ENCODE peak calls at places on chromosomes 6 and 20, in ten cellular contexts. One of them, this sample, is unnamed.

GRCh38 chr6:41199427-41200246 is 1.3 kb downstream of the TREML2 start:
- DNase-seq in uterus: no peak
- DNase-seq in NCI-H2029: no peak
- DNase-seq in activated CD8-positive, alpha-beta T cell treated with anti-CD3 and anti-CD28 coated beads for 36 hours: peak
- DNase-seq in anterior cingulate cortex: no peak
- DNase-seq in endodermal cell: no peak
- DNase-seq in NCI-H1105: no peak
- DNase-seq in H4: no peak
- DNase-seq in iPS-NIHi11: no peak
- DNase-seq in EL: no peak
- DNase-seq in this sample: no peak

GRCh38 chr6:35370799-35371493 is 28.6 kb downstream of the PPARD start:
- DNase-seq in uterus: no peak
- DNase-seq in NCI-H2029: no peak
- DNase-seq in activated CD8-positive, alpha-beta T cell treated with anti-CD3 and anti-CD28 coated beads for 36 hours: no peak
- DNase-seq in anterior cingulate cortex: peak
- DNase-seq in endodermal cell: no peak
- DNase-seq in NCI-H1105: no peak
- DNase-seq in H4: peak
- DNase-seq in iPS-NIHi11: no peak
- DNase-seq in EL: no peak
- DNase-seq in this sample: no peak

GRCh38 chr6:39684790-39685485 is 40.3 kb downstream of the KIF6 start:
- DNase-seq in uterus: no peak
- DNase-seq in NCI-H2029: no peak
- DNase-seq in activated CD8-positive, alpha-beta T cell treated with anti-CD3 and anti-CD28 coated beads for 36 hours: no peak
- DNase-seq in anterior cingulate cortex: no peak
- DNase-seq in endodermal cell: no peak
- DNase-seq in NCI-H1105: no peak
- DNase-seq in H4: peak
- DNase-seq in iPS-NIHi11: peak
- DNase-seq in EL: peak
- DNase-seq in this sample: no peak

GRCh38 chr6:169098136-169098535 is 155.5 kb downstream of the THBS2 start:
- DNase-seq in uterus: no peak
- DNase-seq in NCI-H2029: no peak
- DNase-seq in activated CD8-positive, alpha-beta T cell treated with anti-CD3 and anti-CD28 coated beads for 36 hours: no peak
- DNase-seq in anterior cingulate cortex: no peak
- DNase-seq in endodermal cell: no peak
- DNase-seq in NCI-H1105: no peak
- DNase-seq in H4: no peak
- DNase-seq in iPS-NIHi11: no peak
- DNase-seq in EL: no peak
- DNase-seq in this sample: no peak

GRCh38 chr6:29919506-29919905 is 22.8 kb upstream of the HLA-A start:
- DNase-seq in uterus: no peak
- DNase-seq in NCI-H2029: no peak
- DNase-seq in activated CD8-positive, alpha-beta T cell treated with anti-CD3 and anti-CD28 coated beads for 36 hours: no peak
- DNase-seq in anterior cingulate cortex: no peak
- DNase-seq in endodermal cell: no peak
- DNase-seq in NCI-H1105: no peak
- DNase-seq in H4: no peak
- DNase-seq in iPS-NIHi11: no peak
- DNase-seq in EL: no peak
- DNase-seq in this sample: no peak

GRCh38 chr20:2652724-2653510 is 485 bp downstream of the NOP56 start:
- DNase-seq in uterus: no peak
- DNase-seq in NCI-H2029: peak
- DNase-seq in activated CD8-positive, alpha-beta T cell treated with anti-CD3 and anti-CD28 coated beads for 36 hours: peak
- DNase-seq in anterior cingulate cortex: no peak
- DNase-seq in endodermal cell: no peak
- DNase-seq in NCI-H1105: peak
- DNase-seq in H4: no peak
- DNase-seq in iPS-NIHi11: peak
- DNase-seq in EL: no peak
- DNase-seq in this sample: peak

GRCh38 chr6:102309700-102310099 is 916.2 kb downstream of the GRIK2 start:
- DNase-seq in uterus: no peak
- DNase-seq in NCI-H2029: no peak
- DNase-seq in activated CD8-positive, alpha-beta T cell treated with anti-CD3 and anti-CD28 coated beads for 36 hours: no peak
- DNase-seq in anterior cingulate cortex: no peak
- DNase-seq in endodermal cell: no peak
- DNase-seq in NCI-H1105: no peak
- DNase-seq in H4: no peak
- DNase-seq in iPS-NIHi11: no peak
- DNase-seq in EL: no peak
- DNase-seq in this sample: no peak

GRCh38 chr6:13531956-13532355 is 42.4 kb upstream of the SIRT5 start:
- DNase-seq in uterus: no peak
- DNase-seq in NCI-H2029: no peak
- DNase-seq in activated CD8-positive, alpha-beta T cell treated with anti-CD3 and anti-CD28 coated beads for 36 hours: no peak
- DNase-seq in anterior cingulate cortex: no peak
- DNase-seq in endodermal cell: peak
- DNase-seq in NCI-H1105: no peak
- DNase-seq in H4: no peak
- DNase-seq in iPS-NIHi11: no peak
- DNase-seq in EL: no peak
- DNase-seq in this sample: no peak

GRCh38 chr20:11845311-11845710 is 72.4 kb upstream of the BTBD3 start:
- DNase-seq in uterus: no peak
- DNase-seq in NCI-H2029: no peak
- DNase-seq in activated CD8-positive, alpha-beta T cell treated with anti-CD3 and anti-CD28 coated beads for 36 hours: no peak
- DNase-seq in anterior cingulate cortex: no peak
- DNase-seq in endodermal cell: no peak
- DNase-seq in NCI-H1105: no peak
- DNase-seq in H4: no peak
- DNase-seq in iPS-NIHi11: no peak
- DNase-seq in EL: peak
- DNase-seq in this sample: no peak

GRCh38 chr20:2101057-2101934 is at the start of gene STK35:
- DNase-seq in uterus: peak
- DNase-seq in NCI-H2029: peak
- DNase-seq in activated CD8-positive, alpha-beta T cell treated with anti-CD3 and anti-CD28 coated beads for 36 hours: peak
- DNase-seq in anterior cingulate cortex: no peak
- DNase-seq in endodermal cell: peak
- DNase-seq in NCI-H1105: peak
- DNase-seq in H4: peak
- DNase-seq in iPS-NIHi11: peak
- DNase-seq in EL: peak
- DNase-seq in this sample: peak

GRCh38 chr6:158816329-158816728 is 2.8 kb downstream of the EZR start:
- DNase-seq in uterus: no peak
- DNase-seq in NCI-H2029: no peak
- DNase-seq in activated CD8-positive, alpha-beta T cell treated with anti-CD3 and anti-CD28 coated beads for 36 hours: peak
- DNase-seq in anterior cingulate cortex: no peak
- DNase-seq in endodermal cell: peak
- DNase-seq in NCI-H1105: no peak
- DNase-seq in H4: no peak
- DNase-seq in iPS-NIHi11: no peak
- DNase-seq in EL: no peak
- DNase-seq in this sample: no peak

GRCh38 chr6:170291271-170292110 is 613 bp upstream of the DLL1 start:
- DNase-seq in uterus: peak
- DNase-seq in NCI-H2029: peak
- DNase-seq in activated CD8-positive, alpha-beta T cell treated with anti-CD3 and anti-CD28 coated beads for 36 hours: peak
- DNase-seq in anterior cingulate cortex: peak
- DNase-seq in endodermal cell: peak
- DNase-seq in NCI-H1105: peak
- DNase-seq in H4: no peak
- DNase-seq in iPS-NIHi11: peak
- DNase-seq in EL: peak
- DNase-seq in this sample: no peak

GRCh38 chr6:106473807-106474206 is 113.3 kb downstream of the CRYBG1 start:
- DNase-seq in uterus: no peak
- DNase-seq in NCI-H2029: no peak
- DNase-seq in activated CD8-positive, alpha-beta T cell treated with anti-CD3 and anti-CD28 coated beads for 36 hours: no peak
- DNase-seq in anterior cingulate cortex: no peak
- DNase-seq in endodermal cell: no peak
- DNase-seq in NCI-H1105: no peak
- DNase-seq in H4: peak
- DNase-seq in iPS-NIHi11: no peak
- DNase-seq in EL: peak
- DNase-seq in this sample: no peak

GRCh38 chr20:3483784-3484183 is 13.0 kb downstream of the ATRN start:
- DNase-seq in uterus: no peak
- DNase-seq in NCI-H2029: no peak
- DNase-seq in activated CD8-positive, alpha-beta T cell treated with anti-CD3 and anti-CD28 coated beads for 36 hours: no peak
- DNase-seq in anterior cingulate cortex: no peak
- DNase-seq in endodermal cell: no peak
- DNase-seq in NCI-H1105: no peak
- DNase-seq in H4: no peak
- DNase-seq in iPS-NIHi11: no peak
- DNase-seq in EL: peak
- DNase-seq in this sample: no peak

GRCh38 chr20:46970937-46971630 is 76.4 kb downstream of the EYA2 start:
- DNase-seq in uterus: no peak
- DNase-seq in NCI-H2029: no peak
- DNase-seq in activated CD8-positive, alpha-beta T cell treated with anti-CD3 and anti-CD28 coated beads for 36 hours: peak
- DNase-seq in anterior cingulate cortex: peak
- DNase-seq in endodermal cell: peak
- DNase-seq in NCI-H1105: peak
- DNase-seq in H4: peak
- DNase-seq in iPS-NIHi11: peak
- DNase-seq in EL: peak
- DNase-seq in this sample: no peak

GRCh38 chr20:3172126-3172932 is 1.0 kb downstream of the LZTS3 start:
- DNase-seq in uterus: no peak
- DNase-seq in NCI-H2029: no peak
- DNase-seq in activated CD8-positive, alpha-beta T cell treated with anti-CD3 and anti-CD28 coated beads for 36 hours: no peak
- DNase-seq in anterior cingulate cortex: no peak
- DNase-seq in endodermal cell: peak
- DNase-seq in NCI-H1105: no peak
- DNase-seq in H4: no peak
- DNase-seq in iPS-NIHi11: no peak
- DNase-seq in EL: no peak
- DNase-seq in this sample: no peak

GRCh38 chr20:2755451-2756055 is 44.9 kb downstream of the CPXM1 start:
- DNase-seq in uterus: no peak
- DNase-seq in NCI-H2029: no peak
- DNase-seq in activated CD8-positive, alpha-beta T cell treated with anti-CD3 and anti-CD28 coated beads for 36 hours: no peak
- DNase-seq in anterior cingulate cortex: no peak
- DNase-seq in endodermal cell: no peak
- DNase-seq in NCI-H1105: no peak
- DNase-seq in H4: no peak
- DNase-seq in iPS-NIHi11: no peak
- DNase-seq in EL: no peak
- DNase-seq in this sample: no peak

GRCh38 chr20:46376196-46376785 is 30.1 kb downstream of the ELMO2 start:
- DNase-seq in uterus: no peak
- DNase-seq in NCI-H2029: no peak
- DNase-seq in activated CD8-positive, alpha-beta T cell treated with anti-CD3 and anti-CD28 coated beads for 36 hours: no peak
- DNase-seq in anterior cingulate cortex: no peak
- DNase-seq in endodermal cell: no peak
- DNase-seq in NCI-H1105: no peak
- DNase-seq in H4: no peak
- DNase-seq in iPS-NIHi11: no peak
- DNase-seq in EL: no peak
- DNase-seq in this sample: no peak

GRCh38 chr20:16701296-16701695 is 28.5 kb upstream of the SNRPB2 start:
- DNase-seq in uterus: no peak
- DNase-seq in NCI-H2029: no peak
- DNase-seq in activated CD8-positive, alpha-beta T cell treated with anti-CD3 and anti-CD28 coated beads for 36 hours: peak
- DNase-seq in anterior cingulate cortex: no peak
- DNase-seq in endodermal cell: peak
- DNase-seq in NCI-H1105: no peak
- DNase-seq in H4: peak
- DNase-seq in iPS-NIHi11: peak
- DNase-seq in EL: peak
- DNase-seq in this sample: no peak

GRCh38 chr6:32148722-32149576 is 2.8 kb downstream of the PRRT1 start:
- DNase-seq in uterus: no peak
- DNase-seq in NCI-H2029: no peak
- DNase-seq in activated CD8-positive, alpha-beta T cell treated with anti-CD3 and anti-CD28 coated beads for 36 hours: peak
- DNase-seq in anterior cingulate cortex: no peak
- DNase-seq in endodermal cell: peak
- DNase-seq in NCI-H1105: no peak
- DNase-seq in H4: no peak
- DNase-seq in iPS-NIHi11: peak
- DNase-seq in EL: no peak
- DNase-seq in this sample: peak

GRCh38 chr6:40791004-40791403 is 203.8 kb upstream of the LRFN2 start:
- DNase-seq in uterus: no peak
- DNase-seq in NCI-H2029: no peak
- DNase-seq in activated CD8-positive, alpha-beta T cell treated with anti-CD3 and anti-CD28 coated beads for 36 hours: peak
- DNase-seq in anterior cingulate cortex: no peak
- DNase-seq in endodermal cell: peak
- DNase-seq in NCI-H1105: no peak
- DNase-seq in H4: no peak
- DNase-seq in iPS-NIHi11: peak
- DNase-seq in EL: no peak
- DNase-seq in this sample: no peak

GRCh38 chr6:44028767-44029166 is 98.5 kb downstream of the MRPL14 start:
- DNase-seq in uterus: peak
- DNase-seq in NCI-H2029: no peak
- DNase-seq in activated CD8-positive, alpha-beta T cell treated with anti-CD3 and anti-CD28 coated beads for 36 hours: no peak
- DNase-seq in anterior cingulate cortex: no peak
- DNase-seq in endodermal cell: peak
- DNase-seq in NCI-H1105: no peak
- DNase-seq in H4: peak
- DNase-seq in iPS-NIHi11: no peak
- DNase-seq in EL: no peak
- DNase-seq in this sample: no peak

GRCh38 chr20:51371720-51372119 is 170.8 kb downstream of the NFATC2 start:
- DNase-seq in uterus: no peak
- DNase-seq in NCI-H2029: no peak
- DNase-seq in activated CD8-positive, alpha-beta T cell treated with anti-CD3 and anti-CD28 coated beads for 36 hours: no peak
- DNase-seq in anterior cingulate cortex: no peak
- DNase-seq in endodermal cell: no peak
- DNase-seq in NCI-H1105: no peak
- DNase-seq in H4: no peak
- DNase-seq in iPS-NIHi11: no peak
- DNase-seq in EL: no peak
- DNase-seq in this sample: no peak

GRCh38 chr6:89117285-89118108 is at the start of gene SRSF12:
- DNase-seq in uterus: peak
- DNase-seq in NCI-H2029: no peak
- DNase-seq in activated CD8-positive, alpha-beta T cell treated with anti-CD3 and anti-CD28 coated beads for 36 hours: peak
- DNase-seq in anterior cingulate cortex: no peak
- DNase-seq in endodermal cell: peak
- DNase-seq in NCI-H1105: peak
- DNase-seq in H4: no peak
- DNase-seq in iPS-NIHi11: peak
- DNase-seq in EL: peak
- DNase-seq in this sample: peak

GRCh38 chr6:150895898-150896632 is 30.6 kb downstream of the MTHFD1L start:
- DNase-seq in uterus: no peak
- DNase-seq in NCI-H2029: no peak
- DNase-seq in activated CD8-positive, alpha-beta T cell treated with anti-CD3 and anti-CD28 coated beads for 36 hours: no peak
- DNase-seq in anterior cingulate cortex: no peak
- DNase-seq in endodermal cell: no peak
- DNase-seq in NCI-H1105: no peak
- DNase-seq in H4: no peak
- DNase-seq in iPS-NIHi11: no peak
- DNase-seq in EL: no peak
- DNase-seq in this sample: no peak